ENCODE peak calls at places on chromosomes 11 and 22, in six cellular contexts. D, H, Y, N, A and M are unnamed samples.
A peak's percentile ranks its signal among the peaks of the same experiment; 100 is the strongest.

GRCh38 chr11:63769719-63770443 is 1.3 kb upstream of the ZFTA start:
- DNase-seq in D (no peak), H (no peak), Y (no peak), N (no peak), A (no peak), M (no peak)

GRCh38 chr22:46791201-46791731 is 28.8 kb downstream of the TBC1D22A start:
- DNase-seq in D (peak; percentile 47), H (peak; percentile 77), Y (peak; percentile 69), N (peak; percentile 50), A (no peak), M (no peak)

GRCh38 chr11:114163830-114164401 is 104.4 kb downstream of the ZBTB16 start:
- DNase-seq in D (no peak), H (no peak), Y (peak; percentile 81), N (no peak), A (no peak), M (no peak)

GRCh38 chr11:76159983-76160661 is 46.2 kb downstream of the WNT11 start:
- DNase-seq in D (no peak), H (no peak), Y (no peak), N (no peak), A (no peak), M (no peak)

GRCh38 chr11:9280655-9281301 is 15.6 kb upstream of the DENND5A start:
- DNase-seq in D (no peak), H (no peak), Y (no peak), N (peak; percentile 19), A (no peak), M (no peak)

GRCh38 chr22:30214703-30215405 is 31.7 kb downstream of the LIF start:
- DNase-seq in D (no peak), H (no peak), Y (no peak), N (no peak), A (no peak), M (no peak)

GRCh38 chr11:61574611-61575010 is 6.3 kb downstream of the SYT7 start:
- DNase-seq in D (no peak), H (no peak), Y (no peak), N (no peak), A (no peak), M (no peak)

GRCh38 chr11:17300372-17300771 is 23.8 kb downstream of the NUCB2 start:
- DNase-seq in D (no peak), H (no peak), Y (no peak), N (no peak), A (no peak), M (no peak)

GRCh38 chr22:20647586-20648305 is 126.2 kb upstream of the SERPIND1 start:
- DNase-seq in D (peak; percentile 8), H (no peak), Y (no peak), N (no peak), A (no peak), M (no peak)

GRCh38 chr11:76574406-76574805 is 96.1 kb downstream of the LRRC32 start:
- DNase-seq in D (no peak), H (no peak), Y (no peak), N (no peak), A (no peak), M (no peak)